ENCODE peak calls at places on chromosomes 12 and 14, in seven cellular contexts. C, Z, D, P, M, J and B are unnamed samples. For H3K4me1, the result is how much of the 10 kb centered on the place peaks cover.

GRCh38 chr12:56338643-56339422 is at the start of gene IL23A:
- DNase-seq in C (no peak), Z (peak), D (peak), P (peak), M (peak), J (no peak), B (peak)

GRCh38 chr12:59429766-59430165 is 166.1 kb upstream of the SLC16A7 start:
- DNase-seq in C (no peak), Z (no peak), D (no peak), P (peak), M (peak), J (no peak), B (no peak)

GRCh38 chr14:104563191-104563741 is 16.3 kb upstream of the C14orf180 start:
- DNase-seq in C (no peak), Z (no peak), D (no peak), P (no peak), M (no peak), J (no peak), B (no peak)

GRCh38 chr14:92217956-92218355 is 96.2 kb downstream of the CPSF2 start:
- DNase-seq in C (no peak), Z (no peak), D (no peak), P (peak), M (no peak), J (no peak), B (no peak)

GRCh38 chr12:111873113-111873512 is 31.1 kb downstream of the MAPKAPK5 start:
- DNase-seq in C (no peak), Z (no peak), D (no peak), P (no peak), M (no peak), J (no peak), B (no peak)

GRCh38 chr12:15834575-15834974 is 45.4 kb upstream of the EPS8 start:
- DNase-seq in C (no peak), Z (no peak), D (no peak), P (peak), M (no peak), J (no peak), B (no peak)

GRCh38 chr12:13523926-13524325 is 327.4 kb downstream of the EMP1 start:
- DNase-seq in C (no peak), Z (no peak), D (no peak), P (no peak), M (no peak), J (no peak), B (no peak)

GRCh38 chr12:48853228-48853688 is 1.3 kb upstream of the DDX23 start:
- DNase-seq in C (peak), Z (peak), D (peak), P (peak), M (peak), J (peak), B (peak)

GRCh38 chr14:90554341-90554740 is 157.5 kb downstream of the CALM1 start:
- DNase-seq in C (no peak), Z (no peak), D (no peak), P (no peak), M (no peak), J (no peak), B (no peak)

GRCh38 chr14:24837280-24838046 is 203.5 kb upstream of the GZMB start:
- DNase-seq in C (no peak), Z (no peak), D (no peak), P (peak), M (peak), J (no peak), B (no peak)

GRCh38 chr12:28172434-28173030 is 17.7 kb upstream of the CCDC91 start:
- DNase-seq in C (peak), Z (peak), D (peak), P (peak), M (peak), J (peak), B (peak)

GRCh38 chr14:61695695-61696527 is 598 bp downstream of the HIF1A start:
- DNase-seq in C (peak), Z (peak), D (no peak), P (peak), M (peak), J (peak), B (peak)

GRCh38 chr12:22731231-22731630 is 106.3 kb downstream of the ETNK1 start:
- DNase-seq in C (no peak), Z (no peak), D (no peak), P (peak), M (no peak), J (no peak), B (no peak)

GRCh38 chr14:29521526-29522137 is 406.0 kb downstream of the PRKD1 start:
- DNase-seq in C (peak), Z (peak), D (no peak), P (peak), M (no peak), J (no peak), B (no peak)

GRCh38 chr12:12630850-12631249 is 19.2 kb downstream of the CREBL2 start:
- DNase-seq in C (no peak), Z (no peak), D (no peak), P (no peak), M (no peak), J (no peak), B (no peak)

GRCh38 chr12:81930037-81930436 is 170.9 kb upstream of the PPFIA2 start:
- DNase-seq in C (no peak), Z (no peak), D (no peak), P (no peak), M (no peak), J (no peak), B (no peak)

GRCh38 chr14:98321838-98322237 is 950.2 kb downstream of the BCL11B start:
- DNase-seq in C (no peak), Z (no peak), D (no peak), P (no peak), M (no peak), J (no peak), B (no peak)

GRCh38 chr12:127656261-127656660 is 610.7 kb upstream of the TMEM132C start:
- DNase-seq in C (no peak), Z (no peak), D (no peak), P (no peak), M (no peak), J (no peak), B (no peak)

GRCh38 chr12:4909734-4910501 is at the start of gene KCNA1:
- DNase-seq in C (peak), Z (peak), D (no peak), P (peak), M (no peak), J (no peak), B (no peak)

GRCh38 chr12:94092516-94093241 is 55.7 kb upstream of the PLXNC1 start:
- DNase-seq in C (no peak), Z (no peak), D (no peak), P (peak), M (no peak), J (no peak), B (no peak)

GRCh38 chr12:57008113-57008687 is 1.9 kb upstream of the ZBTB39 start:
- DNase-seq in C (peak), Z (peak), D (peak), P (peak), M (peak), J (peak), B (peak)

GRCh38 chr14:55446127-55446736 is 5.8 kb upstream of the TBPL2 start:
- DNase-seq in C (peak), Z (peak), D (peak), P (peak), M (peak), J (peak), B (peak)

GRCh38 chr14:55107766-55108554 is 21.1 kb upstream of the LGALS3 start:
- DNase-seq in C (no peak), Z (no peak), D (no peak), P (peak), M (peak), J (peak), B (no peak)

GRCh38 chr12:110245278-110245868 is 35.7 kb upstream of the ATP2A2 start:
- DNase-seq in C (no peak), Z (peak), D (peak), P (peak), M (no peak), J (peak), B (peak)

GRCh38 chr12:82174936-82175335 is 183.3 kb downstream of the CCDC59 start:
- DNase-seq in C (no peak), Z (peak), D (no peak), P (no peak), M (no peak), J (no peak), B (no peak)

GRCh38 chr14:44529026-44529425 is 21.9 kb upstream of the FSCB start:
- DNase-seq in C (no peak), Z (no peak), D (no peak), P (no peak), M (peak), J (no peak), B (no peak)

GRCh38 chr12:93020998-93021597 is 92.0 kb upstream of the EEA1 start:
- DNase-seq in C (no peak), Z (no peak), D (no peak), P (no peak), M (no peak), J (no peak), B (no peak)

GRCh38 chr12:93020225-93020997 is 91.3 kb upstream of the EEA1 start:
- DNase-seq in C (no peak), Z (no peak), D (no peak), P (no peak), M (no peak), J (peak), B (no peak)

GRCh38 chr12:93025145-93026103 is 96.3 kb upstream of the EEA1 start:
- DNase-seq in C (no peak), Z (peak), D (peak), P (peak), M (peak), J (no peak), B (no peak)

GRCh38 chr12:93019911-93020224 is 90.8 kb upstream of the EEA1 start:
- DNase-seq in C (no peak), Z (no peak), D (no peak), P (no peak), M (no peak), J (no peak), B (no peak)

DNA sequence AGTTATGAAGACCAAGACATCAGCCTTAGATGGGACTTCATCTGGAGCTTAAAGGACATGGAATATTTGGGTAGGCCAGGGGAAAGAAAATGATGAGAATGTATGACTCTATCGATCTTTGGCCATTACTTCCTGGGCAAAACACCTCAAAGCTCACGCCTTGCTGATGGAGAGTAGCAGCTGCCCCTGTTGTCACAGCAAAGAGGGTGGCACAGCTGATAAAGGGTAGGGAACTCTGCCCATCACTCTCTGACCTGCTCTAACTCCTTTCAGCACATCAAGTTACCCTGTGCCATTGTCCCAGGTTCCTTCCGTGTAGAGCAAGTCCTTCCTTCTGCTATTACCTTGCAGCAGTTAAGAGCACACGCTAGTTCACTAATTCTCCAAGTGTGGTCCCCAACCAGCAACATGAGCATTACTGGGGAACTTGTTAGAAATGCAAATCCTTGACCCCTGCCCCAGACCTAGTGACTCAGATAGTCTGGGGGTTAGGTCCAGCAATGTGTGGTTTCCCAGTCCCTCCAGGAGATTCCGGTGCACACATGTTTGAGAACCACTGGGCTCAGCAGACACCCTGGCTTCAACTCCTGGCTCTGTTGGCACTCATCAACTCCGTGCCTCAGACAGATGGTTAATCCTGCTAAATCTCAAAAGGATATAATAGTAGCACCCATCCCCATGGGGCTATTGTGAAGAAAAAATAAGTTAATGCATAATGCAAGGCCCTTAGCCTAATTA is 93.7 kb upstream of the EEA1 start:
- DNase-seq in C (no peak), Z (no peak), D (no peak), P (no peak), M (peak), J (no peak), B (no peak)
- H3K4me1 ChIP-seq in C (under half), Z (under half), D (under half), P (under half), M (under half), J (half or more), B (under half)

GRCh38 chr14:77805703-77806102 is 5.8 kb downstream of the ADCK1 start:
- DNase-seq in C (no peak), Z (no peak), D (no peak), P (no peak), M (no peak), J (no peak), B (no peak)

GRCh38 chr14:77799863-77800730 is at the start of gene ADCK1:
- DNase-seq in C (peak), Z (peak), D (peak), P (peak), M (peak), J (peak), B (peak)

GRCh38 chr14:77804592-77804991 is 4.7 kb downstream of the ADCK1 start:
- DNase-seq in C (no peak), Z (peak), D (peak), P (peak), M (no peak), J (peak), B (no peak)

GRCh38 chr14:77800814-77801213 is 905 bp downstream of the ADCK1 start:
- DNase-seq in C (no peak), Z (no peak), D (no peak), P (no peak), M (no peak), J (no peak), B (no peak)
- H3K4me3 ChIP-seq in C (peak), Z (peak), D (peak), P (peak), M (peak), J (peak), B (peak)

DNA sequence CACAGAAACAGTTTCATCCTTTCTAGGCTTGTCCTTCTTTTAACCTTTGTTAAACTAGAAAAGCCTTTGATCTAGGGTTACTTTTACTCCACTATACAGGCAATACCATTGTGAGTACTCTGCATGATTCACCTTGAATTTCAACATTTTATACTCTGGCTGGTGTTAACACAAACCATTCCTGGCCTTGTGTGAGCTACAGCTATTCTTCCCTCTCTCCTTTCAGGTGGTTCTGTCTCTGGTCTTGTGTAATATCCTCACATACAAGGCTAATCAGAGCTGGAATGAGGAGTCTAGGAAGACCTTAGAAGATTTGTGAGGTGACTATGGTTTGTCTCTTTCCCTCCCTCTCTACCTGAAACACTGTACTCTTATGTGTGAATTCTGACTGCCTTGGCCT is 837.4 kb upstream of the USP15 start:
- DNase-seq in C (no peak), Z (no peak), D (no peak), P (no peak), M (no peak), J (no peak), B (no peak)
- H3K4me2 ChIP-seq in C (no peak), Z (no peak), D (no peak), P (no peak), M (no peak), J (no peak), B (no peak)

DNA sequence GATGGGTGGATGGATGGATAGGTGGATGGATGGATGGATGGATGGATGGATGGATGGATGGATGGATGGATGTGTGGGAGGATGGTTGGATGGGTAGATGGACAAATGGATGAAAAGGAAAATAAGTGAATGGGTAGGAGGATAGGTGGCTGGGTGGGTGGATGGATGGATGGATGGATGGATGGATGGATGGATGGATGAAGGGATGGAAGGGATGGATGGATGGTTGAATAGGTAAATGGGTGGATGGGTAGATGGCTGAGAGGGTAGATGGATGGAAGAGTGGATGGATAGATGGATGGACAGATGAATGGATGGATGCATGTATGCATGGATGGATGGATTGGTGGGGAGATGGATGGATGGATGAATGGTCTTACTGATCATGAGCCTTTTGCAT is 36.5 kb downstream of the MAP1LC3B2 start:
- DNase-seq in C (no peak), Z (no peak), D (no peak), P (no peak), M (no peak), J (no peak), B (no peak)
- H3K4me1 ChIP-seq in C (under half), Z (under half), D (under half), P (under half), M (under half), J (under half), B (under half)

DNA sequence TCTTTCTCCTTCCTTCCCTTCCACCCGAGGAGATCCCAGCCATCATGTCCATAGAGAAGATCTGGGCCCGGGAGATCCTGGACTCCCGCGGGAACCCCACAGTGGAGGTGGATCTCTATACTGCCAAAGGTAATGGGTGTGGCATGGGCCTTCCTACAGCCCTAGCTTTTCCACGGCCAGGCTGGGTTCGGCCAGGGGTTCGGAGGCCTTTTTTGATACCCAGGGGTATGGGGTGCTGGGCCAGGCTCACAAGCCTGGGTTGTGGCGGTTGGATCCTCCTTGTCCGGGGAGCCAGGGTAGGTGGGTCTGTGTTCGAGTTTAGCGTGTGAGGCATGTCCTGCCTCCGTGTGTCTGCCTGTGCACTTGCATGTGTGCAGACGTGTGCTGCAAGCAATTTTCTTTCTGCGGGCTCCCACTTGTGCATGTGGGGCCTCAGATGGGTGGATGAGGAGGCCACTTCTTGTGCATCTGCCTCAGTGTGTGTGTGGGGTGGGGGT is 1.5 kb downstream of the ENO2 start:
- DNase-seq in C (no peak), Z (no peak), D (no peak), P (no peak), M (no peak), J (no peak), B (no peak)
- H3K4me3 ChIP-seq in C (no peak), Z (peak), D (peak), P (peak), M (peak), J (peak), B (no peak)

GRCh38 chr12:52036587-52037171 is 14.6 kb upstream of the NR4A1 start:
- DNase-seq in C (no peak), Z (peak), D (peak), P (peak), M (peak), J (no peak), B (peak)
- H3K4me2 ChIP-seq in C (peak), Z (peak), D (peak), P (peak), M (peak), J (peak), B (peak)

GRCh38 chr12:104504151-104504550 is 47.4 kb downstream of the CHST11 start:
- DNase-seq in C (no peak), Z (no peak), D (no peak), P (no peak), M (no peak), J (no peak), B (no peak)
- H3K4me1 ChIP-seq in C (under half), Z (under half), D (under half), P (under half), M (under half), J (under half), B (under half)

GRCh38 chr12:96812153-96812552 is 94.9 kb upstream of the NEDD1 start:
- DNase-seq in C (no peak), Z (no peak), D (no peak), P (no peak), M (no peak), J (no peak), B (no peak)

GRCh38 chr12:96810057-96810456 is 97.0 kb upstream of the NEDD1 start:
- DNase-seq in C (no peak), Z (peak), D (peak), P (no peak), M (no peak), J (no peak), B (no peak)

GRCh38 chr12:96811083-96811482 is 96.0 kb upstream of the NEDD1 start:
- DNase-seq in C (no peak), Z (no peak), D (no peak), P (peak), M (peak), J (peak), B (no peak)

GRCh38 chr12:96809522-96809921 is 97.5 kb upstream of the NEDD1 start:
- DNase-seq in C (no peak), Z (no peak), D (peak), P (no peak), M (no peak), J (no peak), B (no peak)

DNA sequence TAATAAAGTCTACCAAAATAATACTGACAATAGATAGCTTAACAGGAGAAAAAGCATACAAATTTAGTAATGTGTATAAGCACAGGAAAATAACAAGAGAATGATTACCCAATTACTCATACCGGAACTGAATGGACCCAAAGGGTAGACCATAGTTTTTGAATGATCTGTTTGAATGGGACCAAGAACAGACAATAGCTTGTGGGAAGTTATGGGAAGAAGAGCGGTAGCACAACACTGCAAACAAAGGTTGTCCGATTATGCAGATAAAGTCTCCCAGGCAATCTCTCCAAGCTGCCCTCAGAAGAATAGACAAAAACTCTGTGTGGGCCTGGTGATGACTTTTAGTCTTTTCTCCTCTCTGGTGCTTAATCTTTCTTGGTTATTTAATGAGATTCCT is 96.6 kb upstream of the NEDD1 start:
- DNase-seq in C (no peak), Z (peak), D (no peak), P (peak), M (no peak), J (no peak), B (no peak)
- H3K4me3 ChIP-seq in C (no peak), Z (no peak), D (no peak), P (no peak), M (no peak), J (no peak), B (no peak)

DNA sequence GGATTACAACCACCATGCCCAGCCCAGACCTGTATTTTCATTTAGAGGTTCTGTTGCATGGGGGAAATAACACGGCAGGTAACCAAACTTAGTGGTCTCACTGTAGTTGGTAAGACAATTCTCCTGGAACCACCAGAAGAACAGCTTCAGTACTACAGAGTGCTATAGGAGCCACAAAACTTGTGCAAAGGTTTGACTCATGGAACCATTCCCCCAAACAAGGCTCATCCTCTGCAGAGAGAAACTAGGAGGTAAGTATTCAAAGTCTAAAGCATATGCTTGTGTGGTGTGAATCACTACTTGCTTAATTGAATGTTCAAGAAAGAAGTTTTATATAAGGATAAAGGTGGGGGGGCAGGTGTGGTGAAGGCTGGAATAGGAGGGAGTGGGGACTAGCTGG is 58.7 kb downstream of the GNS start:
- DNase-seq in C (no peak), Z (no peak), D (no peak), P (peak), M (no peak), J (no peak), B (no peak)
- H3K4me2 ChIP-seq in C (no peak), Z (no peak), D (peak), P (no peak), M (no peak), J (no peak), B (no peak)

GRCh38 chr14:22560638-22561365 is 28.2 kb downstream of the DAD1 start:
- DNase-seq in C (no peak), Z (no peak), D (no peak), P (no peak), M (no peak), J (peak), B (no peak)
- H3K4me1 ChIP-seq in C (under half), Z (under half), D (half or more), P (under half), M (under half), J (half or more), B (half or more)